ENCODE peak calls at places on chromosomes 7 and 10, in five cellular contexts. T is HAP-1; G is stimulated activated CD4-positive, alpha-beta T cell treated with anti-CD3 and anti-CD28 coated beads, Interleukin-4, amount 100 ng/mL, for 48 hours; X is ELF-1; L is neural progenitor cell. S is an unnamed sample.

GRCh38 chr10:84289521-84290200 is 38.7 kb upstream of the CCSER2 start:
- DNase-seq in T (no peak), G (no peak), X (no peak), L (no peak), S (no peak)

GRCh38 chr10:30041394-30042105 is 17.8 kb downstream of the JCAD start:
- DNase-seq in T (no peak), G (no peak), X (no peak), L (no peak), S (no peak)

GRCh38 chr10:7610651-7611389 is 55.9 kb downstream of the ITIH5 start:
- DNase-seq in T (no peak), G (no peak), X (no peak), L (no peak), S (no peak)

GRCh38 chr10:75950307-75950706 is 518.9 kb downstream of the LRMDA start:
- DNase-seq in T (no peak), G (no peak), X (no peak), L (no peak), S (no peak)

GRCh38 chr10:71068811-71069411 is 143.5 kb upstream of the UNC5B start:
- DNase-seq in T (no peak), G (no peak), X (peak; percentile 28), L (peak; percentile 44), S (no peak)

GRCh38 chr7:25762511-25763119 is 389.4 kb upstream of the NFE2L3 start:
- DNase-seq in T (no peak), G (no peak), X (no peak), L (no peak), S (no peak)

GRCh38 chr10:132664407-132664806 is 121.5 kb downstream of the NKX6-2 start:
- DNase-seq in T (no peak), G (no peak), X (no peak), L (no peak), S (no peak)

GRCh38 chr7:42283553-42283952 is 46.5 kb upstream of the GLI3 start:
- DNase-seq in T (no peak), G (no peak), X (no peak), L (no peak), S (no peak)

GRCh38 chr10:86757110-86757790 is 831 bp downstream of the BMPR1A start:
- DNase-seq in T (peak; percentile 52), G (peak; percentile 7), X (peak; percentile 50), L (peak; percentile 61), S (no peak)

GRCh38 chr7:128911441-128912031 is 1.0 kb upstream of the KCP start:
- DNase-seq in T (peak; percentile 56), G (no peak), X (peak; percentile 94), L (peak; percentile 60), S (peak; percentile 67)

GRCh38 chr7:30594540-30595460 is at the start of gene GARS1:
- DNase-seq in T (peak; percentile 90), G (peak; percentile 82), X (peak; percentile 96), L (peak; percentile 95), S (peak; percentile 68)

GRCh38 chr7:13851756-13852155 is 137.7 kb downstream of the ETV1 start:
- DNase-seq in T (no peak), G (no peak), X (peak; percentile 38), L (peak; percentile 40), S (no peak)

GRCh38 chr7:156746891-156747290 is 106.3 kb downstream of the RNF32 start:
- DNase-seq in T (no peak), G (no peak), X (no peak), L (no peak), S (no peak)

GRCh38 chr10:48224979-48225560 is 49.4 kb downstream of the FRMPD2 start:
- DNase-seq in T (no peak), G (no peak), X (no peak), L (no peak), S (no peak)

GRCh38 chr7:66500087-66500486 is 128.6 kb upstream of the KCTD7 start:
- DNase-seq in T (no peak), G (no peak), X (no peak), L (no peak), S (no peak)